ENCODE peak calls at places on chromosomes 6 and 20, in ten cellular contexts. N, E, O, U, Z, W, S, L, K and A are unnamed samples.

GRCh38 chr6:16494781-16495180 is 256.4 kb downstream of the GMPR start:
- DNase-seq in N (peak), E (no peak), O (no peak), U (no peak), Z (no peak), W (no peak), S (peak), L (peak), K (no peak), A (no peak)

GRCh38 chr20:8244637-8245036 is 112.6 kb downstream of the PLCB1 start:
- DNase-seq in N (peak), E (peak), O (no peak), U (no peak), Z (no peak), W (no peak), S (no peak), L (peak), K (no peak), A (no peak)

GRCh38 chr6:7496266-7496875 is 45.1 kb upstream of the DSP start:
- DNase-seq in N (no peak), E (no peak), O (no peak), U (no peak), Z (no peak), W (no peak), S (no peak), L (no peak), K (no peak), A (no peak)

GRCh38 chr6:43851204-43851855 is 81.3 kb downstream of the VEGFA start:
- DNase-seq in N (peak), E (no peak), O (no peak), U (no peak), Z (no peak), W (no peak), S (peak), L (peak), K (no peak), A (peak)

GRCh38 chr6:131303338-131303954 is 168.2 kb downstream of the AKAP7 start:
- DNase-seq in N (no peak), E (no peak), O (no peak), U (no peak), Z (no peak), W (no peak), S (peak), L (no peak), K (no peak), A (no peak)

GRCh38 chr6:170368544-170368943 is 62.0 kb downstream of the FAM120B start:
- DNase-seq in N (no peak), E (no peak), O (no peak), U (no peak), Z (no peak), W (no peak), S (no peak), L (no peak), K (no peak), A (no peak)

GRCh38 chr20:38304845-38305447 is 990 bp downstream of the BPI start:
- DNase-seq in N (peak), E (peak), O (peak), U (peak), Z (peak), W (peak), S (peak), L (peak), K (peak), A (peak)

GRCh38 chr6:42978487-42978792 is 541 bp downstream of the PEX6 start:
- DNase-seq in N (peak), E (peak), O (peak), U (no peak), Z (peak), W (peak), S (peak), L (no peak), K (peak), A (no peak)

GRCh38 chr20:63403403-63404105 is 42.4 kb upstream of the CHRNA4 start:
- DNase-seq in N (no peak), E (no peak), O (no peak), U (no peak), Z (no peak), W (no peak), S (no peak), L (no peak), K (no peak), A (no peak)

GRCh38 chr6:128491643-128492206 is 28.7 kb downstream of the PTPRK start:
- DNase-seq in N (peak), E (peak), O (no peak), U (peak), Z (peak), W (no peak), S (no peak), L (peak), K (no peak), A (no peak)

GRCh38 chr6:40962241-40962640 is 76.8 kb downstream of the UNC5CL start:
- DNase-seq in N (peak), E (no peak), O (no peak), U (no peak), Z (no peak), W (no peak), S (no peak), L (peak), K (no peak), A (no peak)

GRCh38 chr6:109834131-109834530 is 143.0 kb downstream of the FIG4 start:
- DNase-seq in N (peak), E (no peak), O (no peak), U (no peak), Z (no peak), W (no peak), S (no peak), L (no peak), K (no peak), A (no peak)

GRCh38 chr6:341914-342831 is 49.4 kb upstream of the IRF4 start:
- DNase-seq in N (no peak), E (no peak), O (no peak), U (no peak), Z (no peak), W (peak), S (no peak), L (no peak), K (no peak), A (no peak)

GRCh38 chr20:53597085-53597482 is 3.4 kb upstream of the ZNF217 start:
- DNase-seq in N (peak), E (peak), O (no peak), U (no peak), Z (no peak), W (no peak), S (peak), L (no peak), K (no peak), A (no peak)

GRCh38 chr20:53598140-53599038 is 4.8 kb upstream of the ZNF217 start:
- DNase-seq in N (no peak), E (peak), O (no peak), U (no peak), Z (no peak), W (peak), S (peak), L (no peak), K (no peak), A (no peak)

GRCh38 chr20:53597521-53598120 is 4.0 kb upstream of the ZNF217 start:
- DNase-seq in N (no peak), E (peak), O (no peak), U (no peak), Z (no peak), W (no peak), S (peak), L (no peak), K (no peak), A (no peak)

GRCh38 chr20:53595018-53595378 is 1.4 kb upstream of the ZNF217 start:
- DNase-seq in N (no peak), E (no peak), O (no peak), U (no peak), Z (no peak), W (no peak), S (no peak), L (peak), K (no peak), A (no peak)

DNA sequence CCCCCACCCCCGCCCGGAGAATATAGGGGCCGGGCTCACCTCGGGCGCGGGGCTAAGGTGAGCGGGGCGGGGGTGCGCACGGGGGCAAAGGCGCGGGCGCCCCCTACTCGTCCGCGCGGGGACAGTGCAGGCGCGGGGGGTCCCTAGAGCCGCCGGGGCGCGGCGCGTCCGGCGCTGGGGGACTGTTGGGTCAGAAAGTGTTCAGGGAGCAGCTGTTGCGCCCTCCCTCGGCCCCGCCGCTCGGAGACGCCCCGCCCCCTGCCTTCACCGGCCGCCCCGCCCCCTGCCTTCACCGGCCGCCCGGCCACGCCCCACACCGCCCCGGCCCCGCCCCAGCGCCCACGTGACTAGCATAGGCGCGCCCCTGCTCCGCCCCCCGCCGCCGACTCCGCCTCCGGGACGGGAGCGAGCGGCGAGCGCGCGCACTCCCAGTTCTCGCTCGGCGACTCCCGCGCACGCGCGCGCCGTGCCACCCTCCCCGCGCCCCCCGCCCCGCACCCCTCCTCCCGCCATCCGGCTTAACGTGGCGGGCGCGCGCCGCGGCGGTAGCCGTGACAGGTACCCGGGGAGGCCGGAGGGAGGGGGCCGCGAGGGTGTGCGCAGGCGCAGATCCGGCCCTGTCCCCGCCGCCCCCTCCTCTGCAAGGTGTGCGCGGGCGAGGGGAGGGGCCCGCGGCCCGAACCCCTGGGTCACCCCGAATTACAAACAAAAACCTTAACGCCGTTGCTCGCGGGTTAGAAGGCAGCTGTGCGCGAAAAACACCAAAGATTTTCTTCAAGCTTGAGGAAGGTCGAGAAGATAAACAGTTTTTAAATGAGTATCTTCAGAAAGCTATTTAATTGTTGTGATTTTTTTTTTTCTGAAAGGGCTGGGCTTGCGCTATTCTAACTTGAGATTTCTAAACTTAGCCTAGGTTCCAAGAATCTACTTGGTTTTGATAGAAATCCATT is 704 bp upstream of the ZNF217 start:
- DNase-seq in N (peak), E (peak), O (peak), U (peak), Z (peak), W (peak), S (peak), L (peak), K (peak), A (peak)
- TF ChIP-seq CTCF in N (no peak), E (no peak), O (peak), U (no peak), Z (peak), W (peak), S (peak), L (no peak), K (peak), A (no peak)

GRCh38 chr6:74087898-74088297 is 391.9 kb downstream of the CD109 start:
- DNase-seq in N (peak), E (no peak), O (no peak), U (no peak), Z (no peak), W (no peak), S (no peak), L (peak), K (no peak), A (no peak)
- TF ChIP-seq CTCF in N (no peak), E (no peak), O (peak), U (no peak), Z (peak), W (no peak), S (no peak), L (peak), K (no peak), A (no peak)

GRCh38 chr6:119148825-119149525 is 70.5 kb upstream of the FAM184A start:
- DNase-seq in N (no peak), E (no peak), O (no peak), U (no peak), Z (no peak), W (no peak), S (no peak), L (peak), K (no peak), A (no peak)

GRCh38 chr6:119145111-119145510 is 66.6 kb upstream of the FAM184A start:
- DNase-seq in N (no peak), E (no peak), O (no peak), U (no peak), Z (no peak), W (no peak), S (no peak), L (no peak), K (no peak), A (no peak)

GRCh38 chr6:119147101-119148053 is 68.9 kb upstream of the FAM184A start:
- DNase-seq in N (peak), E (peak), O (peak), U (peak), Z (no peak), W (peak), S (no peak), L (peak), K (peak), A (peak)

GRCh38 chr6:119152187-119152586 is 73.7 kb upstream of the FAM184A start:
- DNase-seq in N (no peak), E (no peak), O (no peak), U (peak), Z (no peak), W (no peak), S (no peak), L (no peak), K (no peak), A (no peak)

GRCh38 chr6:119148102-119148824 is 69.8 kb upstream of the FAM184A start:
- DNase-seq in N (peak), E (peak), O (peak), U (peak), Z (peak), W (peak), S (peak), L (peak), K (no peak), A (no peak)
- TF ChIP-seq CTCF in N (peak), E (peak), O (peak), U (peak), Z (peak), W (peak), S (peak), L (peak), K (peak), A (peak)

DNA sequence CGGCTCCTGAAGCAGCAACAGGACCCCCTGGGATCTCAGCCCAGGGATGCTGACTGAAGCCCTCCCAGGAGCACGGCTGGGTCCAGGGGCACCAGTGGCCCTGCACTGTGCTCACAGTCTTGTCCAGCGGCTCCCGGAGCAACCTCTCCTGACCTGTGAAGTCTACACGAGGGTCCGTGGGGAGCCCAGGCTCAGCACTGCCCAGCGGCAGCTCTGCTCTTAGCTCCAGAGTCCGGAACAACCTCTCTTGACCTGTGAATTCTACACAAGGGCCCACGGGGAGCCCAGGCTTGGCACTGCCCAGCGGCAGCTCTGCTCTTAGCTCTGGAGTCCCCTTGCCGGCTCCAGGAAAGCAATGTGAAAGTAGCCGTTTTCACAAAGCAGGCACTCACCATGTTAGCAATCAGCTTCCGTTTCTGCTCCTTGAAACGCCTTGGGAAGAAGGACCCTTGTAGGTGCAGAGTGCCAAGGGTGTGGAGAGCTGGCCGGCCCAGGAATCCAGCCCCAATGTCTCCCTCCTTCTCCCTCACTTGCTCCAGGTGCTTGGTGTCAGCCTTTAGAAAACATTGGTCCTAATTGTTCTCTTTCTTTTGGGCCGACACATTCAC is 310.9 kb downstream of the CDH4 start:
- DNase-seq in N (no peak), E (no peak), O (no peak), U (no peak), Z (no peak), W (no peak), S (peak), L (no peak), K (peak), A (no peak)
- TF ChIP-seq CTCF in N (no peak), E (no peak), O (no peak), U (no peak), Z (no peak), W (no peak), S (no peak), L (no peak), K (no peak), A (no peak)

GRCh38 chr6:106609699-106610098 is 19.6 kb downstream of the RTN4IP1 start:
- DNase-seq in N (peak), E (no peak), O (peak), U (peak), Z (peak), W (no peak), S (peak), L (peak), K (no peak), A (no peak)
- TF ChIP-seq CTCF in N (peak), E (no peak), O (peak), U (peak), Z (peak), W (peak), S (peak), L (peak), K (no peak), A (no peak)

GRCh38 chr6:37081042-37081607 is 75.7 kb downstream of the FGD2 start:
- DNase-seq in N (no peak), E (no peak), O (no peak), U (no peak), Z (no peak), W (no peak), S (no peak), L (no peak), K (no peak), A (no peak)

GRCh38 chr6:37082390-37082789 is 76.9 kb downstream of the FGD2 start:
- DNase-seq in N (no peak), E (no peak), O (no peak), U (no peak), Z (no peak), W (no peak), S (no peak), L (no peak), K (no peak), A (no peak)

GRCh38 chr6:37088897-37089296 is 81.1 kb upstream of the PIM1 start:
- DNase-seq in N (no peak), E (no peak), O (no peak), U (no peak), Z (no peak), W (no peak), S (no peak), L (no peak), K (no peak), A (no peak)

GRCh38 chr6:37078814-37079213 is 73.4 kb downstream of the FGD2 start:
- DNase-seq in N (no peak), E (no peak), O (no peak), U (no peak), Z (no peak), W (no peak), S (no peak), L (no peak), K (no peak), A (no peak)

DNA sequence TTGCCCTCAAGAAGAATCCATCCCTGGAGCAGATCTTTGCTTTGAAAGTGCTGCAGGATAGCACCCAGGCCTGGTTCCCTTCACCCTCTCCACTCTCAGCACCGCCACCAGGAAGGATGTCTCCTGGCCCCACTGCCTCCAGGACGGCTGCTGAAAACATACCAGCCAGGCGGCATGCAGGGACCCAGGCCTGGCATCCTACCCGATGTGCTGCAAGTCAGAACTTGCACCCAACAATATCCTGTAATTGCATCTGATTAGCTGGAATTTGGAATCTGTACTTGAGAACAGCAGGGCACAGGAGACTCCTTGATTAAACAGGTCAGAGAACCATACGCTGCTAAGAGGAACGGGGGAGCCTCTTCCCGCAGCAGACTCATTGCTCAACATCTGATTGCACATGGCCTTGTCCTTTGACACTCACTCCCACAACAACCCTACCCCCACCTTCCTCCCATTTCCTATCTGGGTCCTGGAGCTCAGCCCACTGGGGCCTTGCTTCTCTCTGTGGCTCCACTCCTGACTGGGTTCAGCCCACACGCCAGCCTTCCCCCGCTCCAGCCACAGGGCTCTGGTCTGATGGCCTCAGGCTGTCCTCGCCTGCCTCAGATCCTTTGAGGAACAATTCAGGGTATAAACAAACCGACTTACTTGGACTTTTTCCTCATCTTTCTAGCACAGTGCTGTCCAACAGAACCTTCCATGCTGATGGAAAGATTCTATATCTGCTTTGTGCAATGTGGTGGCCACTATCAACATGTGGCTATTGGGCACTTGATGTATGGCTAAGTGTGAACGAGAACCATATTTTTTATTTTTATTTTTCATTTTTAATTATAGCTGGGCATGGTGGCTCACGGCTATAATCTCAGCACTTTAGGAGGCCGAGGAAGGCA is 78.0 kb downstream of the FGD2 start:
- DNase-seq in N (peak), E (peak), O (no peak), U (peak), Z (no peak), W (no peak), S (no peak), L (no peak), K (peak), A (peak)
- TF ChIP-seq CTCF in N (no peak), E (no peak), O (no peak), U (no peak), Z (no peak), W (no peak), S (no peak), L (no peak), K (no peak), A (no peak)